ENCODE peak calls at places on chromosomes 5 and 9, in nine cellular contexts. Q, D, N, Y, A, I, M, F and O are unnamed samples.
A peak's percentile ranks its signal among the peaks of the same experiment; 100 is the strongest.

GRCh38 chr5:115072266-115073056 is 97.2 kb downstream of the TRIM36 start:
- DNase-seq in Q (no peak), D (no peak), N (no peak), Y (no peak), A (no peak), I (no peak), M (no peak), F (no peak), O (no peak)

GRCh38 chr9:120312031-120312430 is 267.9 kb downstream of the CDK5RAP2 start:
- DNase-seq in Q (no peak), D (no peak), N (no peak), Y (no peak), A (no peak), I (no peak), M (no peak), F (no peak), O (peak; percentile 20)

GRCh38 chr5:10989577-10990263 is 228.7 kb upstream of the DAP start:
- DNase-seq in Q (no peak), D (peak; percentile 23), N (no peak), Y (no peak), A (no peak), I (no peak), M (no peak), F (no peak), O (no peak)

GRCh38 chr5:113268232-113268631 is 166.6 kb downstream of the TSSK1B start:
- DNase-seq in Q (no peak), D (no peak), N (no peak), Y (no peak), A (no peak), I (no peak), M (no peak), F (no peak), O (no peak)

GRCh38 chr9:137045294-137046093 is 483 bp downstream of the NPDC1 start:
- DNase-seq in Q (no peak), D (no peak), N (peak; percentile 37), Y (no peak), A (no peak), I (no peak), M (no peak), F (no peak), O (no peak)

GRCh38 chr5:73189816-73190451 is 16.9 kb downstream of the TMEM174 start:
- DNase-seq in Q (no peak), D (no peak), N (no peak), Y (no peak), A (no peak), I (no peak), M (no peak), F (peak; percentile 40), O (no peak)

GRCh38 chr5:151095341-151096000 is 14.6 kb upstream of the TNIP1 start:
- DNase-seq in Q (no peak), D (no peak), N (peak; percentile 30), Y (no peak), A (no peak), I (no peak), M (peak; percentile 60), F (peak; percentile 91), O (no peak)

GRCh38 chr5:92822183-92822582 is 758.8 kb downstream of the NR2F1-AS1 start:
- DNase-seq in Q (no peak), D (no peak), N (no peak), Y (no peak), A (no peak), I (no peak), M (no peak), F (no peak), O (no peak)

GRCh38 chr9:137429974-137430722 is 7.0 kb downstream of the NOXA1 start:
- DNase-seq in Q (no peak), D (no peak), N (peak; percentile 89), Y (no peak), A (no peak), I (no peak), M (peak; percentile 75), F (peak; percentile 82), O (no peak)

GRCh38 chr9:77021928-77022782 is 2.7 kb downstream of the FOXB2 start:
- DNase-seq in Q (no peak), D (no peak), N (no peak), Y (no peak), A (no peak), I (no peak), M (no peak), F (no peak), O (no peak)

GRCh38 chr5:1777281-1778137 is 22.1 kb downstream of the MRPL36 start:
- DNase-seq in Q (no peak), D (peak; percentile 56), N (no peak), Y (no peak), A (no peak), I (peak; percentile 50), M (no peak), F (no peak), O (no peak)

GRCh38 chr5:81151546-81151945 is 81.6 kb upstream of the CKMT2 start:
- DNase-seq in Q (no peak), D (no peak), N (no peak), Y (no peak), A (no peak), I (no peak), M (no peak), F (no peak), O (no peak)

GRCh38 chr9:2227468-2227867 is 212.3 kb downstream of the SMARCA2 start:
- DNase-seq in Q (no peak), D (no peak), N (no peak), Y (no peak), A (no peak), I (peak; percentile 66), M (no peak), F (no peak), O (no peak)

GRCh38 chr9:224540-225520 is 10.2 kb downstream of the DOCK8 start:
- DNase-seq in Q (peak; percentile 26), D (no peak), N (no peak), Y (no peak), A (no peak), I (no peak), M (no peak), F (no peak), O (no peak)

GRCh38 chr9:4927043-4927471 is 58.0 kb upstream of the JAK2 start:
- DNase-seq in Q (no peak), D (no peak), N (no peak), Y (no peak), A (peak; percentile 33), I (no peak), M (no peak), F (no peak), O (no peak)

GRCh38 chr5:127746756-127747155 is 43.6 kb downstream of the CCDC192 start:
- DNase-seq in Q (no peak), D (no peak), N (no peak), Y (no peak), A (no peak), I (no peak), M (no peak), F (no peak), O (no peak)

GRCh38 chr9:70220216-70220615 is 38.6 kb upstream of the SMC5 start:
- DNase-seq in Q (no peak), D (no peak), N (no peak), Y (no peak), A (no peak), I (no peak), M (no peak), F (no peak), O (no peak)

GRCh38 chr5:78968781-78969180 is 16.3 kb downstream of the ARSB start:
- DNase-seq in Q (no peak), D (no peak), N (no peak), Y (no peak), A (no peak), I (no peak), M (no peak), F (peak; percentile 48), O (no peak)

GRCh38 chr5:78959767-78960166 is 25.3 kb downstream of the ARSB start:
- DNase-seq in Q (no peak), D (no peak), N (no peak), Y (no peak), A (no peak), I (no peak), M (no peak), F (no peak), O (no peak)

GRCh38 chr5:78961743-78962142 is 23.4 kb downstream of the ARSB start:
- DNase-seq in Q (no peak), D (no peak), N (no peak), Y (no peak), A (no peak), I (no peak), M (no peak), F (no peak), O (no peak)

DNA sequence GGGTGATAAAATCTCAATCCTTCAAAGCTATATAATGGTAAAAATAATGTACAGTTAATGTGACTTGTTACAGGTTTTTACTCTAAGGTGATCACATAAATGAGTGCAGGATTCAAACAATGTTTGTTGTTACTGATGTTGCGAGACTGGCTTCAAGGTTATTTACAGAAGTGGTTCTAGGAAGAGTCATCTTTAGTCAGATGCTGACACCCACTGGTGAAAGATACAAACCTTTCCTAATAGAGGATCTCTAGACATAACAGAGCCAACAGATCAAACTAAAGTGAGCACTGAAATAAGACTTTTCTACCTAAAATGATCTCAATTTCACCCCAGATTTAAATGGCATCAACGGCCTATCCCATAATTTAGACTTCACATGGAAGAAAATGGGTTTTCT is 20.2 kb downstream of the ARSB start:
- DNase-seq in Q (peak; percentile 69), D (no peak), N (no peak), Y (no peak), A (no peak), I (no peak), M (no peak), F (no peak), O (no peak)
- TF ChIP-seq POLR2A in Q (no peak), D (no peak), N (no peak), Y (no peak), A (no peak), I (no peak), M (no peak), F (no peak), O (no peak)

GRCh38 chr5:177472460-177473441 is 683 bp downstream of the DBN1 start:
- DNase-seq in Q (peak; percentile 25), D (no peak), N (peak; percentile 88), Y (no peak), A (no peak), I (peak; percentile 73), M (peak; percentile 52), F (peak; percentile 62), O (no peak)
- TF ChIP-seq POLR2AphosphoS5 in Q (no peak), D (no peak), N (no peak), Y (no peak), A (peak; percentile 77), I (no peak), M (no peak), F (no peak), O (no peak)

GRCh38 chr9:135905380-135906282 is 1.7 kb downstream of the CAMSAP1 start:
- DNase-seq in Q (no peak), D (peak; percentile 70), N (no peak), Y (no peak), A (no peak), I (peak; percentile 54), M (peak; percentile 35), F (peak; percentile 16), O (no peak)
- TF ChIP-seq POLR2A in Q (no peak), D (no peak), N (no peak), Y (no peak), A (no peak), I (no peak), M (no peak), F (no peak), O (no peak)

DNA sequence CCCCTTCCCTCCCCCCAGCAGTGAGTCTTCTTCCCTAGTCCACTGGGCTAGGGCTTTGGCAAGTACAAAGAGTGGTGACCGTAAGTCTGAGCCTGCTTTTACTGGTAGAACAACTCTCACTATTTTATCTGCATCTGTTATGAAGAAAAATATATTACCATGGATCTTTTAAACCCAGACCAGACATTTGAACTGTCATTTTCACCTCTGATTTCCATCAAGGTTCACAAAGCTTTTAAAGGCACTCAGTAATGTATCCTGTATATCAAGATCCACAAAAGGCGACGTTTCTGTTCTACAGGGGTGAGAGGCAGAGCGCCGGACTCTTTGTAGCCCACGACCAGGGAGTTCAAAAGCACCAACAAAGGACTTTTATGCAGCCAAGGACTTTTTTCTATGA is 388.2 kb downstream of the ANXA1 start:
- DNase-seq in Q (no peak), D (no peak), N (no peak), Y (no peak), A (no peak), I (no peak), M (no peak), F (no peak), O (no peak)
- TF ChIP-seq POLR2AphosphoS5 in Q (no peak), D (no peak), N (no peak), Y (no peak), A (no peak), I (no peak), M (no peak), F (no peak), O (no peak)